ENCODE peak calls at places on chromosomes 16 and 17, in ten cellular contexts. C, Y, Z, A, Q, N, B, V, M and L are unnamed samples.
A peak's percentile ranks its signal among the peaks of the same experiment; 100 is the strongest.

GRCh38 chr17:4631836-4632582 is 9.5 kb downstream of the ALOX15 start:
- DNase-seq in C (no peak), Y (no peak), Z (no peak), A (no peak), Q (peak; percentile 47), N (no peak), B (peak; percentile 5), V (no peak), M (no peak), L (no peak)

GRCh38 chr17:16363749-16364536 is 10.7 kb upstream of the CENPV start:
- DNase-seq in C (peak; percentile 76), Y (peak; percentile 70), Z (peak; percentile 57), A (peak; percentile 74), Q (peak; percentile 69), N (peak; percentile 77), B (peak; percentile 77), V (peak; percentile 82), M (peak; percentile 77), L (peak; percentile 89)

GRCh38 chr17:9244066-9245052 is 223.0 kb downstream of the NTN1 start:
- DNase-seq in C (no peak), Y (no peak), Z (no peak), A (peak; percentile 70), Q (peak; percentile 88), N (no peak), B (no peak), V (no peak), M (no peak), L (no peak)

GRCh38 chr16:2429771-2430663 is 770 bp downstream of the CCNF start:
- DNase-seq in C (no peak), Y (peak; percentile 21), Z (no peak), A (no peak), Q (peak; percentile 19), N (peak; percentile 40), B (peak; percentile 63), V (peak; percentile 70), M (no peak), L (no peak)

GRCh38 chr16:1863681-1864460 is 8.1 kb downstream of the MEIOB start:
- DNase-seq in C (peak; percentile 27), Y (peak; percentile 51), Z (no peak), A (no peak), Q (peak; percentile 44), N (peak; percentile 47), B (peak; percentile 36), V (no peak), M (no peak), L (no peak)

GRCh38 chr16:31428638-31429247 is 583 bp upstream of the COX6A2 start:
- DNase-seq in C (no peak), Y (no peak), Z (no peak), A (no peak), Q (no peak), N (no peak), B (peak; percentile 66), V (no peak), M (no peak), L (no peak)

GRCh38 chr17:50626037-50626574 is 8.6 kb upstream of the ABCC3 start:
- DNase-seq in C (peak; percentile 80), Y (peak; percentile 65), Z (no peak), A (peak; percentile 88), Q (peak; percentile 62), N (peak; percentile 46), B (peak; percentile 47), V (peak; percentile 86), M (peak; percentile 61), L (peak; percentile 52)

GRCh38 chr17:46036491-46036890 is 37.4 kb downstream of the STH start:
- DNase-seq in C (no peak), Y (no peak), Z (no peak), A (no peak), Q (no peak), N (no peak), B (no peak), V (no peak), M (no peak), L (no peak)

GRCh38 chr16:68605746-68606145 is 39.4 kb upstream of the CDH3 start:
- DNase-seq in C (no peak), Y (no peak), Z (no peak), A (no peak), Q (no peak), N (no peak), B (peak; percentile 98), V (no peak), M (no peak), L (no peak)

GRCh38 chr16:68608330-68608729 is 36.8 kb upstream of the CDH3 start:
- DNase-seq in C (no peak), Y (no peak), Z (no peak), A (no peak), Q (no peak), N (no peak), B (no peak), V (peak; percentile 1), M (no peak), L (no peak)

GRCh38 chr16:68612996-68613395 is 32.1 kb upstream of the CDH3 start:
- DNase-seq in C (no peak), Y (no peak), Z (no peak), A (no peak), Q (no peak), N (no peak), B (peak; percentile 41), V (no peak), M (no peak), L (no peak)

DNA sequence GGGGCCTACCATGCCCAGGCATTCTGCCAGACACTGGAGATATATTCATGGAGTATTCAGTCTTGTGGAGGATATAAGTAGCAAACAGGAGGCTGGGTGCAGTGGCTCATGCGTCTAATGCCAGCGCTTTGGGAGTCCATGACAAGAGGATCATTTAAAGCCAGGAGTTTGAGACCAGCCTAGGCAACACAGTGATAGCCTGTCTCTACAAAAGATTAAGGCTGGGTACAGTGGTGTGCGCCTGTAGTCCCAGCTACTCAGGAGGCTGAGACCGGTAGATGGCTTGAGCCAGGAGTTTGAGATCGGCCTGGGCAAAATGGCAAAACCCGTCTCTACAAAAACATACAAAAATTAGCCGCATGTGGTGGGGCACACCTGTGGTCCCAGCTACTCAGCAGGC is 37.7 kb upstream of the CDH3 start:
- DNase-seq in C (no peak), Y (no peak), Z (no peak), A (no peak), Q (no peak), N (no peak), B (no peak), V (no peak), M (no peak), L (no peak)
- H3K4me3 ChIP-seq in C (no peak overlapping the region), Y (no peak overlapping the region), Z (no peak overlapping the region), A (no peak overlapping the region), Q (no peak overlapping the region), N (no peak overlapping the region), B (no peak overlapping the region), V (no peak overlapping the region), M (no peak overlapping the region), L (no peak overlapping the region)

GRCh38 chr16:87054856-87055255 is 262.3 kb downstream of the C16orf95 start:
- DNase-seq in C (no peak), Y (no peak), Z (no peak), A (no peak), Q (no peak), N (no peak), B (no peak), V (no peak), M (no peak), L (no peak)

GRCh38 chr16:87051526-87052320 is 265.5 kb downstream of the C16orf95 start:
- DNase-seq in C (no peak), Y (no peak), Z (no peak), A (no peak), Q (no peak), N (no peak), B (no peak), V (no peak), M (no peak), L (no peak)

GRCh38 chr16:87054154-87054553 is 263.0 kb downstream of the C16orf95 start:
- DNase-seq in C (no peak), Y (no peak), Z (no peak), A (no peak), Q (no peak), N (no peak), B (no peak), V (no peak), M (no peak), L (no peak)

GRCh38 chr16:87052506-87052905 is 264.7 kb downstream of the C16orf95 start:
- DNase-seq in C (no peak), Y (peak; percentile 78), Z (no peak), A (no peak), Q (no peak), N (no peak), B (no peak), V (no peak), M (no peak), L (no peak)

DNA sequence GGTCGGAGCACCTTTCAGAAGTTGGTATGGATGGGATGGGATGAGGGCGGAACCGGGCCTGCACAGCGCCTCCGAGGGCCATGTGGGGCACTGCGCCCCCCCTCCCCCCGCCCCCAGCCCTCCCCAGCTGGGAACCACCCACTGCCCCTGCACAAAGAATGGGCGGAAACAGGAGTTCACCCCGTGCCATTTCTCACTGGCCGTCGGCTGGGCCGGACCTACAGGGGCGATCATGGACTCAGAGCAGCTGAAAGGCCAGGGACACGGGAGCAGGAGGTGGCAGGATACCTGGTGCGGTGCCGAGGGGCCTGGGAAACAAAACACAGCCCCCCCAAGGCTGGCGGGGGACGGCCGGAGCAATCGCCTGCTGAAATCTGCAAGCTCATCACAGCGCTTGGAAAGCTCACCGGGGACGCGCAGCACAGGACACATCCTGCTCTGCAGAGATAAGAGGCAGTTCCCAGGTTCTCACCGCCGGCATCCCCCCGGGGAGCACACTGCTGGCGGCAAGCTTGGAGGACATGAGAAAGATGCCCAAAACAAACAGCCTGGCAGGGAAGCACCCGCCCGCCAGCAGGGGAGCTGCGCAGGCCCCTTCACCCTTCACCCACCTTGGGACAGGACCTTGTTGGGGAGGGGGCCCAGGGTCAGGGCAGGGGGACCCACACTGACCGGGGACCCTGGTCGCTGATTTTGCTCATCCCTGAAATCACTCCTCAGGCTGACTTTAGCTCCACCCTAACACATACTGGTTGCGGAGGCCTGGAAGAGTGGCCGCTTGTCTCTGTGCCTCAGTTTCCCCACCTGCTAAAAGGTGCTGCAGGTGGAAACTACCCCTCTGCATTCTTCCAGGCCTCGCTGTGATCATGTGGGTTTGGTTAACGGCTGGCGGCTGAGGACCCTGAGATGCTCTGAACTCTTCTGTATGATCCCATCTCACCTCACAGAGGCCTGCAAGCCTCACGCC is 263.9 kb downstream of the C16orf95 start:
- DNase-seq in C (no peak), Y (peak; percentile 89), Z (no peak), A (no peak), Q (no peak), N (no peak), B (no peak), V (no peak), M (no peak), L (no peak)
- H3K4me3 ChIP-seq in C (no peak overlapping the region), Y (peak overlapping the region; percentile 8), Z (no peak overlapping the region), A (no peak overlapping the region), Q (no peak overlapping the region), N (no peak overlapping the region), B (no peak overlapping the region), V (no peak overlapping the region), M (no peak overlapping the region), L (no peak overlapping the region)

DNA sequence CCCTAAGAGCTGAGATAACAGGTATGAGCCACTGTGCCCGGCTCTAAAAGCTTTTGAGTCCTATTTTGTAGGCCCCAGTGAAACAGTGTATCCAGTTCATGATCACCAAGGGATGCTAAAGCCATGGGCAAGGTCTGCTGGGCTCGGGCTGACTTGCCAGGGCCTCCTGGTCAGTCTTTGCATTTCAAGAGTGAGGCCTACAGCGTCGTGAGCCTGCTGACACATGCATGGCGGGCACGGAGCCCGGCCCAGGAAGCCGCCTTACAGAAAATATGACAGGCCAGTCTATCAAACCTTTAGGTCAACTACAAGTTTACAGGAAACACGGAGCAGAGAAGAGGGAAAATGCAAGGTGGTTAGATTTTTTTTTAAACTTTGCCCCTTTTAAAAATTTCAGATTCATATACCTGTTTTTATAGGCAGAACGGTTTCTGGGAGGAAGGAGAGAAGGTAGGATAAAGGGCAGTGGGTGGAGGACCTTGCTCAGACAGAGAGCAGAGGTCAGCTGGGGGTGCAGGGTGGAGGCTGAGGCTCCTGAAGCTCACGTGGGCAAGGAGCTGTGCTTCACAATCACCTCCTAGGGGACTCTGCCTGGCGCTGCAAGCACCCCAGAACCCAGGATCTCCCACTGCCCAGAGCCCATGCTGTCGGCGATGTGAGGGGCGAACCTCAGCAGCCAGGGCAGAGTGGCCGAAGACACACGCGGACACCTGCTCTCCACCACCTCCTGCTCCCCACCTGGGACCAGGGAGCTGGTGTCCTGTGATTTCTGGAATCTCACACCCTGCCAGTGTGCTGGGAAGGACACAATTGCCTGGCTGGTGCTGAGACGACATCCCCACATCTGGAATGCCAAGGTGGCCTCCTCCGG is 21.3 kb downstream of the C16orf95 start:
- DNase-seq in C (no peak), Y (no peak), Z (no peak), A (no peak), Q (no peak), N (peak; percentile 69), B (no peak), V (peak; percentile 54), M (no peak), L (no peak)
- H3K4me3 ChIP-seq in C (no peak overlapping the region), Y (no peak overlapping the region), Z (no peak overlapping the region), A (no peak overlapping the region), Q (no peak overlapping the region), N (no peak overlapping the region), B (no peak overlapping the region), V (no peak overlapping the region), M (no peak overlapping the region), L (no peak overlapping the region)

GRCh38 chr17:40548982-40549680 is 16.1 kb downstream of the CCR7 start:
- DNase-seq in C (peak; percentile 16), Y (peak; percentile 87), Z (no peak), A (no peak), Q (peak; percentile 98), N (peak; percentile 75), B (peak; percentile 48), V (peak; percentile 73), M (peak; percentile 77), L (peak; percentile 82)

GRCh38 chr17:40551874-40552768 is 13.2 kb downstream of the CCR7 start:
- DNase-seq in C (peak; percentile 13), Y (no peak), Z (no peak), A (peak; percentile 65), Q (peak; percentile 99), N (no peak), B (no peak), V (peak; percentile 68), M (peak; percentile 30), L (peak; percentile 73)

GRCh38 chr17:40551091-40551873 is 14.0 kb downstream of the CCR7 start:
- DNase-seq in C (peak; percentile 41), Y (no peak), Z (no peak), A (peak; percentile 92), Q (peak; percentile 100), N (no peak), B (peak; percentile 84), V (peak; percentile 69), M (peak; percentile 85), L (peak; percentile 70)

GRCh38 chr17:40548491-40548981 is 16.7 kb downstream of the CCR7 start:
- DNase-seq in C (no peak), Y (no peak), Z (no peak), A (no peak), Q (no peak), N (no peak), B (no peak), V (peak; percentile 46), M (peak; percentile 23), L (no peak)

DNA sequence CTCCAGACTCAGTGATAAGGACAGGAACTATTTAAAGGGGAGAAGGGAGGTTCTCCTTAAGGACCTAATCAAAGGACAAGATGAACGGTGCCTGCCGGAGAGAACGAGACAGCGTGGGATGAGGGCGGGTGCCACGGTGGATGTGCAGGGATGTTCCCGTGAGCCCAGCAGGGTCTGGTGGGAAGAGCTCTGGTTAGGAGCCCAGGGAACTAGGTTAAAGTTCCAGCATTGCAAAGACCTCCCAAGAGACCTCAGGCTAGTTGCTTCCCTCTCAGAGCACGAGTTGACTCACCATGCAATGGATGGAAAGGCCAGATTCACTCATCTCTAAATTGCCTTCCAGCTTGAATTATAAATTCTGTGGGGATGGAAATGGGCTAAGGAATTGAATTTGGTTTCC is 14.7 kb downstream of the CCR7 start:
- DNase-seq in C (peak; percentile 38), Y (no peak), Z (no peak), A (peak; percentile 78), Q (peak; percentile 74), N (no peak), B (no peak), V (peak; percentile 49), M (peak; percentile 29), L (no peak)
- H3K4me3 ChIP-seq in C (no peak overlapping the region), Y (no peak overlapping the region), Z (no peak overlapping the region), A (no peak overlapping the region), Q (no peak overlapping the region), N (no peak overlapping the region), B (no peak overlapping the region), V (no peak overlapping the region), M (no peak overlapping the region), L (no peak overlapping the region)